ENCODE peak calls at places on chromosomes 12 and 14, in eight cellular contexts. K, S, Z, T, J, I, A and O are unnamed samples.
A peak's percentile ranks its signal among the peaks of the same experiment; 100 is the strongest.

GRCh38 chr14:35898217-35898775 is 72.2 kb downstream of the BRMS1L start:
- DNase-seq in K (no peak), S (no peak), Z (peak; percentile 45), T (no peak), J (no peak), I (no peak), A (no peak), O (no peak)

GRCh38 chr12:117832459-117833457 is 136.0 kb downstream of the KSR2 start:
- DNase-seq in K (no peak), S (no peak), Z (no peak), T (no peak), J (no peak), I (peak; percentile 97), A (no peak), O (peak; percentile 38)

GRCh38 chr14:100383727-100384158 is 60.6 kb downstream of the SLC25A47 start:
- DNase-seq in K (peak; percentile 77), S (no peak), Z (peak; percentile 64), T (no peak), J (peak; percentile 29), I (peak; percentile 76), A (peak; percentile 65), O (no peak)

GRCh38 chr14:50060871-50061663 is 55.3 kb downstream of the VCPKMT start:
- DNase-seq in K (peak; percentile 82), S (peak; percentile 76), Z (peak; percentile 33), T (peak; percentile 91), J (peak; percentile 71), I (peak; percentile 88), A (peak; percentile 87), O (peak; percentile 83)

GRCh38 chr14:79680087-79680486 is 531.2 kb downstream of the DIO2 start:
- DNase-seq in K (no peak), S (no peak), Z (no peak), T (no peak), J (no peak), I (no peak), A (no peak), O (no peak)

GRCh38 chr14:58535084-58535483 is 102.7 kb upstream of the DACT1 start:
- DNase-seq in K (no peak), S (no peak), Z (no peak), T (no peak), J (no peak), I (no peak), A (no peak), O (no peak)

GRCh38 chr12:68673788-68674187 is 13.0 kb upstream of the NUP107 start:
- DNase-seq in K (no peak), S (no peak), Z (no peak), T (no peak), J (no peak), I (no peak), A (no peak), O (no peak)

GRCh38 chr12:15788266-15789214 is 648 bp downstream of the EPS8 start:
- DNase-seq in K (peak; percentile 52), S (no peak), Z (no peak), T (peak; percentile 40), J (peak; percentile 32), I (peak; percentile 47), A (peak; percentile 49), O (no peak)

GRCh38 chr12:125773033-125773432 is 707.8 kb downstream of the AACS start:
- DNase-seq in K (no peak), S (no peak), Z (no peak), T (no peak), J (peak; percentile 13), I (peak; percentile 25), A (peak; percentile 52), O (no peak)

GRCh38 chr12:124348659-124349380 is 53.9 kb downstream of the RFLNA start:
- DNase-seq in K (no peak), S (no peak), Z (peak; percentile 64), T (no peak), J (no peak), I (no peak), A (no peak), O (no peak)

GRCh38 chr12:26278266-26278665 is 82.9 kb downstream of the SSPN start:
- DNase-seq in K (no peak), S (no peak), Z (no peak), T (no peak), J (no peak), I (no peak), A (no peak), O (no peak)

GRCh38 chr12:120358412-120359158 is 10.4 kb downstream of the MSI1 start:
- DNase-seq in K (no peak), S (no peak), Z (no peak), T (no peak), J (no peak), I (no peak), A (no peak), O (no peak)

GRCh38 chr12:13114251-13115052 is 11.0 kb upstream of the GSG1 start:
- DNase-seq in K (no peak), S (no peak), Z (no peak), T (no peak), J (no peak), I (no peak), A (no peak), O (no peak)

GRCh38 chr14:26255213-26255612 is 342.6 kb downstream of the NOVA1 start:
- DNase-seq in K (no peak), S (no peak), Z (no peak), T (no peak), J (peak; percentile 49), I (peak; percentile 37), A (no peak), O (peak; percentile 4)

GRCh38 chr14:23356036-23356435 is 3.3 kb upstream of the SLC22A17 start:
- DNase-seq in K (no peak), S (no peak), Z (no peak), T (no peak), J (no peak), I (no peak), A (no peak), O (no peak)

GRCh38 chr12:100348657-100349454 is 8.0 kb upstream of the SLC17A8 start:
- DNase-seq in K (no peak), S (no peak), Z (no peak), T (no peak), J (no peak), I (peak; percentile 66), A (peak; percentile 6), O (no peak)

GRCh38 chr14:54814076-54814475 is 88.5 kb downstream of the GCH1 start:
- DNase-seq in K (no peak), S (no peak), Z (no peak), T (no peak), J (no peak), I (peak; percentile 53), A (peak; percentile 35), O (no peak)

GRCh38 chr14:85878874-85879273 is 348.9 kb downstream of the FLRT2 start:
- DNase-seq in K (no peak), S (no peak), Z (no peak), T (no peak), J (no peak), I (no peak), A (no peak), O (no peak)

DNA sequence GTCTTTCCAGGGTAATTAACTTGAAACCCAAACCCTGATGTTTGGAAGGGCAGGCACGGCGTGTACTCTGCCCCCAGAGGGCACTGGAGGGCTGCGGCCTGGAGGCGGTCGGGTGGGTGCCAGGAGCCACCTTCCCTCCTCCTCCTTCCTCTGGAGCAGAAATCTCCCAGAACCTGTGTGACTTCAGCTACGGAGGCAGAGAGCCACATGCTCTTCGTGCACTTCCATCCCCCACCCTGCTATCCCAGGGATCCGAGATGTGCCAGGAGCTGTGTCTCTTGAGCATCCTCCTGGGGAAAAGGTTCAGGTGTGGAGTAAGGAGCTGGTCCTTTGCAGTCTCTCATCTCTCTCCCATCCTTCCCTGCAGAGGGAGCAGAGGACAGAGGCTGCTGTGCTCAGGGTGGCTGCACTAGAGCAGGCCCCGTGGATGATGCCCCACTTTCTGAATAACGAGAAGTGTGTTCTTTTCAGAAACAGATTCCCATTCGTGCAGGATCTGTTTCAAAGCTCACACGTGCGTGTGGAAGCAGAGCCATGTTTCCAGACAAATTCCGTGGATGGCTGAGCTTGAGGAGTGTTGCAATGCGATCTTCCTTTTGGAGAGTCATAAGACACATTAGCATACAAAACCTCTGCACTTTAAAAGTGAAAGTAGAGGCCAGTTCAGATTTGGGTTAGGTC is 162.9 kb downstream of the ADGRD1 start:
- DNase-seq in K (no peak), S (no peak), Z (peak; percentile 37), T (no peak), J (peak; percentile 61), I (peak; percentile 29), A (no peak), O (peak; percentile 33)
- TF ChIP-seq CTCF in K (peak; percentile 42), S (no peak), Z (peak; percentile 26), T (peak; percentile 43), J (peak; percentile 19), I (peak; percentile 66), A (peak; percentile 44), O (peak; percentile 50)

GRCh38 chr12:62631531-62632520 is 165.2 kb downstream of the MON2 start:
- DNase-seq in K (peak; percentile 73), S (peak; percentile 21), Z (peak; percentile 58), T (no peak), J (peak; percentile 53), I (no peak), A (peak; percentile 50), O (no peak)
- H3K4me3 ChIP-seq in K (peak overlapping the region; percentile 61), S (peak overlapping the region; percentile 62), Z (peak overlapping the region; percentile 75), T (peak overlapping the region; percentile 20), J (peak overlapping the region; percentile 46), I (peak overlapping the region; percentile 56), A (peak overlapping the region; percentile 57), O (peak overlapping the region; percentile 57)

GRCh38 chr12:6613015-6613775 is 6.0 kb upstream of the CHD4 start:
- DNase-seq in K (peak; percentile 62), S (no peak), Z (peak; percentile 90), T (peak; percentile 85), J (peak; percentile 55), I (peak; percentile 73), A (peak; percentile 75), O (no peak)
- TF ChIP-seq CTCF in K (no peak), S (no peak), Z (no peak), T (no peak), J (no peak), I (no peak), A (no peak), O (no peak)

GRCh38 chr12:103495158-103495782 is 498 bp downstream of the C12orf42 start:
- DNase-seq in K (peak; percentile 13), S (no peak), Z (peak; percentile 38), T (no peak), J (no peak), I (no peak), A (peak; percentile 76), O (no peak)
- H3K4me3 ChIP-seq in K (peak overlapping the region; percentile 49), S (no peak overlapping the region), Z (peak overlapping the region; percentile 71), T (peak overlapping the region; percentile 20), J (peak overlapping the region; percentile 27), I (peak overlapping the region; percentile 65), A (peak overlapping the region; percentile 57), O (peak overlapping the region; percentile 51)

GRCh38 chr12:11171145-11171952 is at the start of gene SMIM10L1:
- DNase-seq in K (peak; percentile 94), S (peak; percentile 88), Z (peak; percentile 93), T (peak; percentile 82), J (peak; percentile 73), I (peak; percentile 88), A (peak; percentile 96), O (peak; percentile 51)
- TF ChIP-seq CTCF in K (no peak), S (peak; percentile 29), Z (peak; percentile 17), T (no peak), J (no peak), I (no peak), A (peak; percentile 1), O (peak; percentile 21)

GRCh38 chr12:31321565-31322228 is 4.3 kb downstream of the SINHCAF start:
- DNase-seq in K (no peak), S (no peak), Z (no peak), T (no peak), J (no peak), I (peak; percentile 12), A (no peak), O (no peak)
- H3K4me3 ChIP-seq in K (no peak overlapping the region), S (no peak overlapping the region), Z (no peak overlapping the region), T (no peak overlapping the region), J (no peak overlapping the region), I (peak overlapping the region; percentile 100), A (peak overlapping the region; percentile 94), O (peak overlapping the region; percentile 96)